ENCODE peak calls at places on chromosomes 16 and 17, in four cellular contexts. O, Y, E and D are unnamed samples.

GRCh38 chr17:37489197-37490001 is at the start of gene DUSP14:
- DNase-seq in E (peak; percentile 60), O (peak; percentile 85), Y (peak; percentile 54), D (peak; percentile 83)

GRCh38 chr17:48594412-48595106 is 980 bp upstream of the HOXB5 start:
- DNase-seq in Y (no peak), E (no peak), O (no peak), D (no peak)

GRCh38 chr17:15092762-15093161 is 172.4 kb downstream of the PMP22 start:
- DNase-seq in Y (peak; percentile 62), O (no peak), E (no peak), D (peak; percentile 32)

GRCh38 chr17:1083451-1084187 is 86.7 kb downstream of the TIMM22 start:
- DNase-seq in Y (peak; percentile 26), O (no peak), E (no peak), D (no peak)

GRCh38 chr17:77325537-77325825 is 184.7 kb downstream of the SEC14L1 start:
- DNase-seq in E (no peak), O (no peak), Y (no peak), D (no peak)

GRCh38 chr16:54816471-54816870 is 114.2 kb upstream of the IRX5 start:
- DNase-seq in E (no peak), Y (no peak), O (no peak), D (no peak)

GRCh38 chr17:76414334-76415295 is 30.2 kb downstream of the SPHK1 start:
- DNase-seq in Y (no peak), O (no peak), E (no peak), D (no peak)

GRCh38 chr16:86768999-86769398 is 190.7 kb downstream of the FOXL1 start:
- DNase-seq in O (no peak), Y (no peak), E (no peak), D (peak; percentile 63)

GRCh38 chr17:72386619-72387237 is 265.9 kb downstream of the SOX9 start:
- DNase-seq in O (no peak), E (no peak), Y (peak; percentile 48), D (peak; percentile 51)

GRCh38 chr17:41917192-41917591 is 1.6 kb downstream of the ACLY start:
- DNase-seq in Y (peak; percentile 36), O (no peak), E (peak; percentile 22), D (peak; percentile 12)

GRCh38 chr16:64711026-64711425 is 410.8 kb downstream of the CDH11 start:
- DNase-seq in Y (no peak), E (no peak), O (no peak), D (no peak)

GRCh38 chr17:35808240-35808961 is 883 bp upstream of the TAF15 start:
- DNase-seq in O (no peak), Y (no peak), E (no peak), D (no peak)

GRCh38 chr16:19765860-19766553 is 47.9 kb downstream of the IQCK start:
- DNase-seq in E (peak; percentile 92), O (no peak), Y (no peak), D (no peak)

GRCh38 chr17:55731586-55732250 is 9.1 kb upstream of the TMEM100 start:
- DNase-seq in Y (no peak), E (no peak), O (no peak), D (no peak)

GRCh38 chr17:35871415-35871814 is 2.7 kb upstream of the HEATR9 start:
- DNase-seq in E (no peak), O (peak; percentile 46), Y (no peak), D (no peak)

GRCh38 chr16:10016761-10017160 is 165.5 kb downstream of the GRIN2A start:
- DNase-seq in Y (no peak), O (no peak), E (no peak), D (no peak)

GRCh38 chr17:79633154-79633553 is 22.3 kb upstream of the RBFOX3 start:
- DNase-seq in E (no peak), Y (no peak), O (peak; percentile 2), D (no peak)

GRCh38 chr17:73902416-73903181 is 258.4 kb upstream of the SDK2 start:
- DNase-seq in O (no peak), E (no peak), Y (no peak), D (no peak)

GRCh38 chr17:41004397-41004796 is 4.5 kb downstream of the KRTAP3-1 start:
- DNase-seq in O (no peak), Y (no peak), E (no peak), D (no peak)

GRCh38 chr16:85164838-85165516 is 52.7 kb upstream of the CIBAR2 start:
- DNase-seq in E (no peak), O (no peak), Y (no peak), D (no peak)

GRCh38 chr17:46943218-46943510 is 20.2 kb downstream of the GOSR2 start:
- DNase-seq in O (no peak), E (no peak), Y (no peak), D (no peak)

GRCh38 chr16:6642271-6642670 is 690.4 kb upstream of the RBFOX1 start:
- DNase-seq in Y (no peak), O (no peak), E (no peak), D (no peak)

GRCh38 chr17:77853208-77853977 is 105.1 kb upstream of the TNRC6C start:
- DNase-seq in Y (no peak), O (no peak), E (no peak), D (no peak)

GRCh38 chr17:60154616-60155426 is 5.0 kb downstream of the CA4 start:
- DNase-seq in E (no peak), Y (peak; percentile 49), O (no peak), D (peak; percentile 71)

GRCh38 chr17:750431-751037 is 1.5 kb downstream of the GEMIN4 start:
- DNase-seq in O (no peak), E (no peak), Y (no peak), D (peak; percentile 44)

GRCh38 chr17:77542551-77543490 is 402.1 kb downstream of the SEC14L1 start:
- DNase-seq in Y (peak; percentile 64), E (peak; percentile 63), O (peak; percentile 67), D (peak; percentile 91)

GRCh38 chr16:22623351-22623781 is 112.7 kb downstream of the NPIPB5 start:
- DNase-seq in O (no peak), Y (peak; percentile 64), E (no peak), D (no peak)

GRCh38 chr17:71071041-71071440 is 901.7 kb downstream of the KCNJ2 start:
- DNase-seq in E (no peak), Y (no peak), O (no peak), D (no peak)

GRCh38 chr16:64206877-64207276 is 915.0 kb downstream of the CDH11 start:
- DNase-seq in Y (no peak), O (no peak), E (no peak), D (no peak)

GRCh38 chr16:16082255-16082654 is 132.8 kb downstream of the ABCC1 start:
- DNase-seq in O (no peak), Y (no peak), E (no peak), D (no peak)

GRCh38 chr16:72072514-72073342 is 9.7 kb downstream of the HPR start:
- DNase-seq in O (no peak), E (peak; percentile 42), Y (no peak), D (no peak)

GRCh38 chr17:35368086-35368824 is 5.2 kb downstream of the SLFN11 start:
- DNase-seq in E (no peak), O (peak; percentile 29), Y (no peak), D (no peak)

GRCh38 chr17:71900830-71901229 is 220.0 kb upstream of the SOX9 start:
- DNase-seq in Y (peak; percentile 92), E (no peak), O (no peak), D (peak; percentile 98)

GRCh38 chr17:78355701-78356100 is 4.2 kb downstream of the SOCS3 start:
- DNase-seq in Y (no peak), O (no peak), E (no peak), D (no peak)

GRCh38 chr17:74873874-74874614 is 1.2 kb upstream of the FDXR start:
- DNase-seq in O (no peak), Y (no peak), E (no peak), D (peak; percentile 30)

GRCh38 chr16:11797957-11798299 is 870 bp upstream of the ZC3H7A start:
- DNase-seq in E (no peak), Y (peak; percentile 15), O (no peak), D (peak; percentile 8)